ENCODE peak calls at places on chromosomes 1 and 21, in ten cellular contexts. C is HCT116; T is CD8-positive, alpha-beta T cell; V is heart left ventricle; G is lower lobe of right lung; D is adrenal gland; I is PC-9; A is psoas muscle; F is colonic mucosa; O is left lung. H is an unnamed sample. For H3K36me3 and H3K4me1, the result is how much of the 10 kb centered on the place peaks cover.

GRCh38 chr1:52111492-52111891 is 30.4 kb upstream of the ZFYVE9 start:
- DNase-seq in C (no peak), T (no peak), V (no peak), G (no peak), D (no peak), I (no peak), A (no peak), F (no peak), O (no peak), H (no peak)

GRCh38 chr1:211420389-211420788 is 71.6 kb downstream of the RD3 start:
- DNase-seq in C (no peak), T (no peak), V (no peak), G (no peak), D (no peak), I (no peak), A (no peak), F (no peak), O (no peak), H (no peak)

GRCh38 chr1:59146651-59147358 is 150.1 kb upstream of the FGGY start:
- DNase-seq in C (no peak), T (peak), V (peak), G (peak), D (peak), I (peak), A (peak), F (peak), O (peak), H (no peak)

GRCh38 chr1:84603941-84604830 is 29.9 kb upstream of the CTBS start:
- DNase-seq in C (peak), T (no peak), V (peak), G (no peak), D (peak), I (peak), A (peak), F (no peak), O (no peak), H (peak)

GRCh38 chr1:53365405-53366063 is 37.7 kb upstream of the LRP8 start:
- DNase-seq in C (no peak), T (no peak), V (no peak), G (peak), D (no peak), I (no peak), A (no peak), F (no peak), O (no peak), H (no peak)

GRCh38 chr1:93703649-93704048 is 22.0 kb upstream of the BCAR3 start:
- DNase-seq in C (no peak), T (no peak), V (no peak), G (no peak), D (no peak), I (peak), A (no peak), F (no peak), O (no peak), H (peak)

GRCh38 chr21:31660134-31660565 is 657 bp downstream of the SOD1 start:
- DNase-seq in C (no peak), T (no peak), V (no peak), G (no peak), D (no peak), I (no peak), A (no peak), F (peak), O (no peak), H (peak)

GRCh38 chr21:46083271-46084040 is 14.5 kb upstream of the COL6A2 start:
- DNase-seq in C (no peak), T (no peak), V (peak), G (no peak), D (no peak), I (no peak), A (peak), F (no peak), O (peak), H (no peak)

GRCh38 chr1:58893257-58893869 is 109.5 kb upstream of the JUN start:
- DNase-seq in C (no peak), T (no peak), V (peak), G (no peak), D (no peak), I (no peak), A (peak), F (peak), O (no peak), H (no peak)

GRCh38 chr1:101128211-101128727 is 102.7 kb upstream of the DPH5 start:
- DNase-seq in C (no peak), T (no peak), V (no peak), G (no peak), D (no peak), I (no peak), A (no peak), F (no peak), O (no peak), H (no peak)

GRCh38 chr1:234565132-234565531 is 44.8 kb downstream of the IRF2BP2 start:
- DNase-seq in C (no peak), T (no peak), V (no peak), G (no peak), D (no peak), I (no peak), A (no peak), F (no peak), O (no peak), H (no peak)

GRCh38 chr1:183871142-183871541 is 66.2 kb downstream of the RGL1 start:
- DNase-seq in C (peak), T (no peak), V (no peak), G (no peak), D (no peak), I (peak), A (no peak), F (no peak), O (no peak), H (no peak)

GRCh38 chr1:103250441-103250861 is 142.1 kb upstream of the COL11A1 start:
- DNase-seq in C (peak), T (no peak), V (no peak), G (no peak), D (no peak), I (peak), A (no peak), F (no peak), O (no peak), H (no peak)

GRCh38 chr1:111032295-111032897 is 68.7 kb upstream of the LRIF1 start:
- DNase-seq in C (peak), T (peak), V (no peak), G (no peak), D (no peak), I (peak), A (no peak), F (peak), O (no peak), H (peak)

GRCh38 chr1:163275222-163275621 is 46.5 kb upstream of the NUF2 start:
- DNase-seq in C (no peak), T (no peak), V (no peak), G (no peak), D (no peak), I (no peak), A (no peak), F (no peak), O (no peak), H (no peak)

GRCh38 chr1:100989306-100990077 is 36.1 kb downstream of the DPH5 start:
- DNase-seq in C (no peak), T (no peak), V (no peak), G (no peak), D (no peak), I (no peak), A (no peak), F (no peak), O (no peak), H (no peak)

GRCh38 chr1:15155760-15156743 is 2.5 kb downstream of the TMEM51 start:
- DNase-seq in C (no peak), T (no peak), V (no peak), G (no peak), D (no peak), I (no peak), A (no peak), F (no peak), O (no peak), H (peak)

GRCh38 chr1:207313131-207313530 is 8.3 kb upstream of the CD55 start:
- DNase-seq in C (no peak), T (no peak), V (no peak), G (no peak), D (no peak), I (no peak), A (no peak), F (no peak), O (no peak), H (no peak)

GRCh38 chr1:36351222-36351977 is 28.0 kb upstream of the EVA1B start:
- DNase-seq in C (peak), T (no peak), V (no peak), G (no peak), D (no peak), I (peak), A (no peak), F (no peak), O (no peak), H (peak)

GRCh38 chr1:36354486-36354885 is 31.0 kb upstream of the EVA1B start:
- DNase-seq in C (no peak), T (no peak), V (no peak), G (no peak), D (no peak), I (no peak), A (peak), F (no peak), O (no peak), H (no peak)

GRCh38 chr1:36350659-36351171 is 27.3 kb upstream of the EVA1B start:
- DNase-seq in C (no peak), T (peak), V (no peak), G (peak), D (no peak), I (peak), A (no peak), F (no peak), O (peak), H (no peak)

GRCh38 chr1:36352910-36353878 is 29.7 kb upstream of the EVA1B start:
- DNase-seq in C (no peak), T (no peak), V (no peak), G (no peak), D (no peak), I (peak), A (peak), F (no peak), O (no peak), H (no peak)

DNA sequence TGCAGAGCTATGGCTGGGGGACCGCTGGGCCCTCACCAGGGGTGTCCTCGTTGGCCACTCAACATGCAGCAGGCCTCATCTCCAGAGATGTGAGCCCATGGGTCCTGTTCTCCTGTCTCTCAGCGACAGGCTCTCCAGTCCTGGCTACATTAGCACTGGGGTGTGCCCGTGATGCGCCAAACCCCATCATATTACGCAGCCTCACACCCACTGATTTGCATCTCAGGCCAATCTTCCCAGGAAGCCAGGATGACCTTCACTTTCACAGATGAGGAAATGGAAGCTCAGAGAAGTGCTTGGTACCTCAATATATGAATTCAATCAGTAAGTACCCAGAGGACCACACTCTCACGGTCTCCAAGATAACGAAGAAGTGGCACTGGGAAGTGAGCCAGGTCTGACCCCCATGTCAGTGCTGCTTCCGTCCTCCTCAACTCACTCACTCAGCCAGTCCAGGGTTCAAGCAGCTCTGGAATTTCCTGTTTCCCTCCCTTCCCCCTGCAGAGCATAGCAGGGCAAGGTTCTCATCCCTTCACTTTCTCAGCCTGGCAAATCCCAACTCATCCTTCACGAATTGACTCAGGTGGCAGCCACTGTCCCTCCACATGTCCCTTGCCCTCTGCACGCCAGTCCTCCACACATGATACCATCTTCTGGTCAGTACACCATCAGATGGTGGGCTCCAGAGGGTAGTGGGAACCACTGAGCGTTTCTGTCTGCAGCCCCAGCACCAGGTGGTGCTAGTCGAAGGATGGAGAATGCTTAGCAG is 28.9 kb upstream of the EVA1B start:
- DNase-seq in C (no peak), T (no peak), V (no peak), G (no peak), D (no peak), I (no peak), A (peak), F (no peak), O (no peak), H (no peak)
- TF ChIP-seq CTCF in C (no peak), T (no peak), V (no peak), G (no peak), D (no peak), I (no peak), A (no peak), F (no peak), O (no peak), H (no peak)

GRCh38 chr1:30965914-30966313 is 57.4 kb upstream of the SDC3 start:
- DNase-seq in C (no peak), T (no peak), V (no peak), G (no peak), D (no peak), I (no peak), A (no peak), F (no peak), O (no peak), H (peak)
- H3K36me3 ChIP-seq in C (half or more), T (half or more), V (half or more), G (half or more), D (half or more), I (under half), A (under half), F (under half), O (under half), H (half or more)

DNA sequence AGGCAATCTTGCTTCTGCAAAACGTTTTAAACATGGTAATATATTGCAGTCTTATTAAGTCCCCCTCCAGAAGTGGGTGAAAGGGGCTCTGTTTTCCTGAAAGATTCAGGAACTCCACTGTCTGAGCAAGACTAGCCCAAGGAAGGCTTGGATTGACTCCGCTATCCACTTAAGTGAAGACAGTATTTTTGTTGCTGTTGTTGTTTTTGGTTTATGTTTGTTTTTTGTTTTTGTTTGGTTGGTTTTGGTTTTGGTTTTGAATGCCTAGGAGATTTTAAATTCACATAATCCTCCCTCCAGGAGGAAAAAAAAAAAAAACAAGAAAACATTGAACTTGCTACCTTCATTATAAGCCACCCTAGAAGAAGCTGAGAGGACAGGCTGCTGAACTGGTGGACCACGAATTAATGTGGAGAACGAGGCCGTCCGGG is 29.1 kb upstream of the NFIA start:
- DNase-seq in C (no peak), T (no peak), V (no peak), G (no peak), D (no peak), I (no peak), A (no peak), F (no peak), O (no peak), H (no peak)
- H3K4me1 ChIP-seq in C (under half), T (under half), V (under half), G (half or more), D (under half), I (under half), A (under half), F (under half), O (under half), H (under half)

GRCh38 chr1:231338270-231339128 is at the start of gene SPRTN:
- DNase-seq in C (no peak), T (no peak), V (no peak), G (no peak), D (no peak), I (no peak), A (no peak), F (no peak), O (no peak), H (peak)

GRCh38 chr1:231334952-231335351 is 2.7 kb downstream of the EXOC8 start:
- DNase-seq in C (no peak), T (no peak), V (no peak), G (no peak), D (no peak), I (no peak), A (no peak), F (no peak), O (no peak), H (no peak)

GRCh38 chr1:231335663-231336602 is 1.7 kb downstream of the EXOC8 start:
- DNase-seq in C (no peak), T (no peak), V (no peak), G (no peak), D (no peak), I (no peak), A (peak), F (no peak), O (no peak), H (no peak)

GRCh38 chr1:231337043-231337471 is 595 bp downstream of the EXOC8 start:
- DNase-seq in C (no peak), T (peak), V (no peak), G (no peak), D (no peak), I (no peak), A (no peak), F (peak), O (peak), H (no peak)

GRCh38 chr1:231337472-231338269 is at the start of gene EXOC8:
- DNase-seq in C (peak), T (peak), V (peak), G (peak), D (peak), I (peak), A (peak), F (peak), O (peak), H (peak)
- TF ChIP-seq CTCF in C (no peak), T (no peak), V (no peak), G (no peak), D (no peak), I (no peak), A (no peak), F (no peak), O (no peak), H (peak)

DNA sequence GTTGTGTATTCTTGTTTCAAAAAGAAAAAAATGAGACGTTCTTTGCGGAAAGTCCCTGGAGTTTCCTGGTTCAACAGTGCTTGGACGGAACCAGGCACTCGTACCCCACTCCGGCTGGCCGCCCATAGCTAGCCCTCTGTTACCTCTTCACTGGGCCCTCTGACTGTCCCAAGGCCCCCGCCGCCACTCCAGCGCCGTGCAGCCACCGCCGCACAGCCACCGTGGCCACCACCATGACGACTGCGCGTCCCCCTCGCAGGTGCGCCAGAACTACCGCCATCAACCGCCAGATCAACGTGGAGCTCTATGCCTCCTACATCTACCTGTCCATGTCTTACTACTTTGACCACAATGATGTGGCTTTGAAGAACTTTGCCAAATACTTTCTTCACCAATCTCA is 9.6 kb downstream of the SNIP1 start:
- DNase-seq in C (no peak), T (no peak), V (no peak), G (no peak), D (no peak), I (no peak), A (no peak), F (no peak), O (no peak), H (no peak)
- H3K36me3 ChIP-seq in C (under half), T (under half), V (half or more), G (half or more), D (half or more), I (under half), A (under half), F (under half), O (under half), H (under half)

H was measured in BE2C.